ENCODE peak calls at places on chromosome 13, in nine cellular contexts. W is stimulated activated CD8-positive, alpha-beta memory T cell treated with anti-CD3 and anti-CD28 coated beads, Interleukin-4, amount 100 ng/mL, for 1 hour; A is activated CD8-positive, alpha-beta T cell treated with anti-CD3 and anti-CD28 coated beads for 36 hours; D is ascending aorta; K is EL; S is heart left ventricle; I is endothelial cell; V is T-helper 1 cell; G is ACHN. R is an unnamed sample.

GRCh38 chr13:68697551-68697950 is 1410.1 kb upstream of the ATXN8OS start:
- DNase-seq in D (no peak), W (no peak), A (no peak), I (no peak), G (no peak), V (no peak), K (no peak), S (no peak), R (no peak)

GRCh38 chr13:75321084-75321483 is 160.9 kb downstream of the TBC1D4 start:
- DNase-seq in V (peak), K (no peak), G (no peak), W (no peak), A (no peak), S (no peak), I (no peak), D (no peak), R (no peak)

GRCh38 chr13:113584870-113585671 is 518 bp downstream of the TFDP1 start:
- DNase-seq in S (peak), W (no peak), A (peak), K (peak), I (no peak), V (peak), G (peak), D (no peak), R (peak)

GRCh38 chr13:73467103-73467502 is 408.3 kb downstream of the KLF5 start:
- DNase-seq in G (no peak), W (no peak), K (no peak), V (no peak), D (no peak), S (no peak), A (no peak), I (no peak), R (no peak)

GRCh38 chr13:30802953-30803478 is 67.7 kb downstream of the ALOX5AP start:
- DNase-seq in K (peak), A (peak), I (peak), W (peak), V (peak), D (peak), G (peak), S (peak), R (peak)

GRCh38 chr13:80463673-80464352 is 122.9 kb upstream of the SPRY2 start:
- DNase-seq in K (no peak), W (no peak), S (no peak), G (no peak), A (no peak), V (no peak), I (no peak), D (no peak), R (no peak)

GRCh38 chr13:21684576-21684975 is 13.7 kb downstream of the FGF9 start:
- DNase-seq in S (no peak), A (no peak), K (no peak), D (no peak), W (no peak), G (no peak), V (no peak), I (no peak), R (no peak)

GRCh38 chr13:96346846-96347367 is 257.0 kb downstream of the HS6ST3 start:
- DNase-seq in K (no peak), G (no peak), I (no peak), W (no peak), D (no peak), A (no peak), V (no peak), S (no peak), R (no peak)

GRCh38 chr13:97911311-97912138 is 42.0 kb upstream of the IPO5 start:
- DNase-seq in I (peak), W (no peak), G (peak), K (peak), A (peak), S (no peak), D (no peak), V (no peak), R (peak)

GRCh38 chr13:113828282-113828825 is 35.5 kb downstream of the GAS6 start:
- DNase-seq in S (no peak), K (no peak), W (no peak), A (no peak), D (no peak), G (no peak), I (no peak), V (no peak), R (no peak)

GRCh38 chr13:90968510-90968909 is 379.0 kb upstream of the MIR17HG start:
- DNase-seq in K (no peak), I (peak), V (no peak), G (peak), W (no peak), D (no peak), A (peak), S (no peak), R (peak)

GRCh38 chr13:111429064-111429558 is 108.7 kb downstream of the TEX29 start:
- DNase-seq in G (peak), S (no peak), D (no peak), A (peak), I (peak), V (no peak), K (peak), W (peak), R (peak)

GRCh38 chr13:31522431-31522830 is 216.9 kb upstream of the RXFP2 start:
- DNase-seq in A (no peak), D (no peak), V (no peak), W (no peak), S (no peak), G (no peak), I (no peak), K (no peak), R (no peak)

GRCh38 chr13:23381877-23382276 is 51.6 kb downstream of the SACS start:
- DNase-seq in D (no peak), G (no peak), I (no peak), A (no peak), K (no peak), W (no peak), V (no peak), S (no peak), R (peak)

GRCh38 chr13:85654227-85654626 is 145.0 kb downstream of the SLITRK6 start:
- DNase-seq in G (no peak), D (no peak), A (no peak), K (no peak), W (no peak), S (no peak), I (no peak), V (no peak), R (no peak)

GRCh38 chr13:102830646-102831045 is 15.2 kb upstream of the ERCC5 start:
- DNase-seq in W (no peak), S (no peak), K (no peak), G (no peak), V (no peak), A (no peak), D (no peak), I (no peak), R (no peak)

GRCh38 chr13:110376120-110376519 is 69.0 kb downstream of the COL4A2 start:
- DNase-seq in W (no peak), K (no peak), D (no peak), G (no peak), V (no peak), I (no peak), S (no peak), A (no peak), R (peak)

GRCh38 chr13:87981416-87981815 is 310.2 kb downstream of the SLITRK5 start:
- DNase-seq in A (no peak), G (no peak), K (no peak), W (no peak), I (no peak), S (no peak), V (no peak), D (no peak), R (no peak)

GRCh38 chr13:35630551-35631275 is 154.2 kb upstream of the MAB21L1 start:
- DNase-seq in V (peak), I (peak), D (no peak), S (no peak), A (no peak), G (peak), K (peak), W (no peak), R (peak)

GRCh38 chr13:41034862-41035261 is 15.7 kb upstream of the ELF1 start:
- DNase-seq in W (no peak), G (no peak), A (no peak), D (no peak), S (no peak), K (no peak), I (no peak), V (no peak), R (no peak)

GRCh38 chr13:48449656-48450055 is 36.7 kb upstream of the LPAR6 start:
- DNase-seq in V (no peak), G (no peak), K (peak), I (no peak), W (no peak), S (no peak), A (no peak), D (no peak), R (no peak)

GRCh38 chr13:95385808-95386207 is 84.6 kb upstream of the ABCC4 start:
- DNase-seq in A (no peak), W (no peak), D (no peak), S (no peak), K (no peak), I (no peak), G (no peak), V (no peak), R (no peak)

GRCh38 chr13:52195052-52195837 is 35.8 kb upstream of the NEK3 start:
- DNase-seq in W (peak), I (peak), G (no peak), K (peak), S (peak), V (peak), A (peak), D (peak), R (no peak)

GRCh38 chr13:104024416-104025170 is 958.4 kb upstream of the SLC10A2 start:
- DNase-seq in A (no peak), K (no peak), I (no peak), G (no peak), D (no peak), W (no peak), V (no peak), S (no peak), R (peak)